ENCODE peak calls at places on chromosomes 16 and 17, in nine cellular contexts. One of them, this sample, is unnamed. For H3K36me3, the result is how much of the 10 kb centered on the place peaks cover.

GRCh38 chr16:81733295-81733694 is 45.8 kb upstream of the PLCG2 start:
- DNase-seq in CD8-positive, alpha-beta memory T cell: no peak
- DNase-seq in lung: no peak
- DNase-seq in esophagus squamous epithelium: no peak
- DNase-seq in sigmoid colon: no peak
- DNase-seq in mucosa of descending colon: no peak
- DNase-seq in thoracic aorta: no peak
- DNase-seq in brain microvascular endothelial cell: no peak
- DNase-seq in body of pancreas: no peak
- DNase-seq in this sample: no peak

GRCh38 chr17:43368740-43369506 is 29.9 kb upstream of the ARL4D start:
- DNase-seq in lung: peak
- DNase-seq in thoracic aorta: peak
- DNase-seq in esophagus squamous epithelium: no peak
- DNase-seq in body of pancreas: peak
- DNase-seq in CD8-positive, alpha-beta memory T cell: peak
- DNase-seq in mucosa of descending colon: peak
- DNase-seq in sigmoid colon: peak
- DNase-seq in brain microvascular endothelial cell: peak
- DNase-seq in this sample: peak

GRCh38 chr17:18176152-18176551 is 7.5 kb upstream of the ALKBH5 start:
- DNase-seq in thoracic aorta: no peak
- DNase-seq in CD8-positive, alpha-beta memory T cell: no peak
- DNase-seq in brain microvascular endothelial cell: no peak
- DNase-seq in mucosa of descending colon: no peak
- DNase-seq in sigmoid colon: no peak
- DNase-seq in lung: no peak
- DNase-seq in body of pancreas: no peak
- DNase-seq in esophagus squamous epithelium: no peak
- DNase-seq in this sample: no peak

GRCh38 chr17:65143899-65144590 is 6.9 kb downstream of the RGS9 start:
- DNase-seq in lung: no peak
- DNase-seq in CD8-positive, alpha-beta memory T cell: no peak
- DNase-seq in esophagus squamous epithelium: no peak
- DNase-seq in mucosa of descending colon: no peak
- DNase-seq in sigmoid colon: no peak
- DNase-seq in body of pancreas: peak
- DNase-seq in thoracic aorta: no peak
- DNase-seq in brain microvascular endothelial cell: no peak
- DNase-seq in this sample: no peak

GRCh38 chr17:45228985-45229517 is 7.4 kb downstream of the FMNL1 start:
- DNase-seq in sigmoid colon: peak
- DNase-seq in CD8-positive, alpha-beta memory T cell: peak
- DNase-seq in thoracic aorta: peak
- DNase-seq in body of pancreas: peak
- DNase-seq in esophagus squamous epithelium: no peak
- DNase-seq in mucosa of descending colon: peak
- DNase-seq in lung: peak
- DNase-seq in brain microvascular endothelial cell: peak
- DNase-seq in this sample: peak

GRCh38 chr16:1614226-1615102 is 2.3 kb downstream of the CRAMP1 start:
- DNase-seq in sigmoid colon: no peak
- DNase-seq in esophagus squamous epithelium: no peak
- DNase-seq in CD8-positive, alpha-beta memory T cell: no peak
- DNase-seq in lung: no peak
- DNase-seq in body of pancreas: peak
- DNase-seq in thoracic aorta: no peak
- DNase-seq in mucosa of descending colon: peak
- DNase-seq in brain microvascular endothelial cell: no peak
- DNase-seq in this sample: no peak

GRCh38 chr17:9360610-9361571 is 214.7 kb downstream of the STX8 start:
- DNase-seq in CD8-positive, alpha-beta memory T cell: no peak
- DNase-seq in esophagus squamous epithelium: no peak
- DNase-seq in brain microvascular endothelial cell: peak
- DNase-seq in thoracic aorta: no peak
- DNase-seq in sigmoid colon: peak
- DNase-seq in lung: peak
- DNase-seq in mucosa of descending colon: no peak
- DNase-seq in body of pancreas: peak
- DNase-seq in this sample: no peak

GRCh38 chr17:80603380-80603779 is 58.7 kb downstream of the RPTOR start:
- DNase-seq in body of pancreas: no peak
- DNase-seq in brain microvascular endothelial cell: no peak
- DNase-seq in sigmoid colon: no peak
- DNase-seq in esophagus squamous epithelium: no peak
- DNase-seq in thoracic aorta: no peak
- DNase-seq in CD8-positive, alpha-beta memory T cell: no peak
- DNase-seq in lung: no peak
- DNase-seq in mucosa of descending colon: no peak
- DNase-seq in this sample: no peak

GRCh38 chr17:49898547-49899490 is 51.0 kb upstream of the TAC4 start:
- DNase-seq in thoracic aorta: no peak
- DNase-seq in lung: no peak
- DNase-seq in CD8-positive, alpha-beta memory T cell: no peak
- DNase-seq in mucosa of descending colon: no peak
- DNase-seq in brain microvascular endothelial cell: no peak
- DNase-seq in body of pancreas: no peak
- DNase-seq in esophagus squamous epithelium: no peak
- DNase-seq in sigmoid colon: no peak
- DNase-seq in this sample: no peak

GRCh38 chr17:66737524-66737923 is 97.4 kb upstream of the CACNG5 start:
- DNase-seq in esophagus squamous epithelium: no peak
- DNase-seq in sigmoid colon: peak
- DNase-seq in brain microvascular endothelial cell: peak
- DNase-seq in body of pancreas: peak
- DNase-seq in CD8-positive, alpha-beta memory T cell: no peak
- DNase-seq in mucosa of descending colon: no peak
- DNase-seq in thoracic aorta: no peak
- DNase-seq in lung: no peak
- DNase-seq in this sample: peak

GRCh38 chr16:25030420-25031131 is 15.4 kb upstream of the ARHGAP17 start:
- DNase-seq in thoracic aorta: no peak
- DNase-seq in esophagus squamous epithelium: no peak
- DNase-seq in sigmoid colon: no peak
- DNase-seq in body of pancreas: no peak
- DNase-seq in brain microvascular endothelial cell: no peak
- DNase-seq in lung: no peak
- DNase-seq in mucosa of descending colon: no peak
- DNase-seq in CD8-positive, alpha-beta memory T cell: peak
- DNase-seq in this sample: no peak

GRCh38 chr16:86929149-86929871 is 351.0 kb downstream of the FOXL1 start:
- DNase-seq in thoracic aorta: peak
- DNase-seq in CD8-positive, alpha-beta memory T cell: no peak
- DNase-seq in sigmoid colon: no peak
- DNase-seq in brain microvascular endothelial cell: peak
- DNase-seq in lung: no peak
- DNase-seq in esophagus squamous epithelium: no peak
- DNase-seq in body of pancreas: no peak
- DNase-seq in mucosa of descending colon: no peak
- DNase-seq in this sample: peak

GRCh38 chr17:9977175-9977574 is 72.1 kb upstream of the RCVRN start:
- DNase-seq in lung: no peak
- DNase-seq in mucosa of descending colon: no peak
- DNase-seq in body of pancreas: no peak
- DNase-seq in brain microvascular endothelial cell: no peak
- DNase-seq in esophagus squamous epithelium: no peak
- DNase-seq in sigmoid colon: no peak
- DNase-seq in thoracic aorta: no peak
- DNase-seq in CD8-positive, alpha-beta memory T cell: no peak
- DNase-seq in this sample: no peak

GRCh38 chr16:80794071-80794470 is 10.3 kb downstream of the CDYL2 start:
- DNase-seq in body of pancreas: no peak
- DNase-seq in CD8-positive, alpha-beta memory T cell: no peak
- DNase-seq in mucosa of descending colon: no peak
- DNase-seq in thoracic aorta: no peak
- DNase-seq in sigmoid colon: no peak
- DNase-seq in esophagus squamous epithelium: no peak
- DNase-seq in lung: no peak
- DNase-seq in brain microvascular endothelial cell: no peak
- DNase-seq in this sample: no peak

DNA sequence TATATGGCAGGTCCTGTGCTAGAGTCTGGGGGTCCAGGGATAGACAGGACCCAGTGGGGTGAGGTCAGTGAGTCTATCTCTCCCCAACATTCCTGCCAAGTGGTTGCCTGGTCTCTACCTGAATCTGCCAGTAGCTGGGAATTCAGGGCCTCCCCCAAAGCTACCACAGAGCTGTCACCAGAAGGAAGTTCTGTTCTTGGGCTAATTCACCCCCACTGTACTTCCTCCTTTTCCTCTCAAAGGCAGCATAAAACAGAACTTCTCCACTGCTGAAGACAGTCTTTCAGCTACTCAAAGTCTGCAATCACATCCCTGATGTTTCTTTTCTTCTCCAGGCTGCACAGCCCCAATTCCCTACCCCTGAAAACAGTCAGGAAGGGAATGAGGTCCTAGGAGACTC is 8.8 kb downstream of the CAMTA2 start:
- DNase-seq in sigmoid colon: no peak
- DNase-seq in body of pancreas: no peak
- DNase-seq in mucosa of descending colon: no peak
- DNase-seq in esophagus squamous epithelium: no peak
- DNase-seq in lung: no peak
- DNase-seq in CD8-positive, alpha-beta memory T cell: no peak
- DNase-seq in thoracic aorta: no peak
- DNase-seq in brain microvascular endothelial cell: no peak
- DNase-seq in this sample: no peak
- H3K36me3 ChIP-seq in sigmoid colon: under half
- H3K36me3 ChIP-seq in body of pancreas: under half
- H3K36me3 ChIP-seq in mucosa of descending colon: under half
- H3K36me3 ChIP-seq in esophagus squamous epithelium: under half
- H3K36me3 ChIP-seq in lung: under half
- H3K36me3 ChIP-seq in CD8-positive, alpha-beta memory T cell: under half
- H3K36me3 ChIP-seq in thoracic aorta: under half
- H3K36me3 ChIP-seq in brain microvascular endothelial cell: half or more
- H3K36me3 ChIP-seq in this sample: half or more

GRCh38 chr17:12994341-12995074 is 23.3 kb downstream of the ELAC2 start:
- DNase-seq in body of pancreas: no peak
- DNase-seq in lung: no peak
- DNase-seq in mucosa of descending colon: no peak
- DNase-seq in brain microvascular endothelial cell: no peak
- DNase-seq in CD8-positive, alpha-beta memory T cell: no peak
- DNase-seq in esophagus squamous epithelium: no peak
- DNase-seq in sigmoid colon: no peak
- DNase-seq in thoracic aorta: no peak
- DNase-seq in this sample: no peak

GRCh38 chr17:12996941-12997340 is 20.9 kb downstream of the ELAC2 start:
- DNase-seq in mucosa of descending colon: no peak
- DNase-seq in thoracic aorta: no peak
- DNase-seq in body of pancreas: no peak
- DNase-seq in esophagus squamous epithelium: no peak
- DNase-seq in brain microvascular endothelial cell: no peak
- DNase-seq in sigmoid colon: no peak
- DNase-seq in CD8-positive, alpha-beta memory T cell: no peak
- DNase-seq in lung: no peak
- DNase-seq in this sample: no peak

GRCh38 chr17:12995896-12996295 is 21.9 kb downstream of the ELAC2 start:
- DNase-seq in mucosa of descending colon: no peak
- DNase-seq in lung: no peak
- DNase-seq in sigmoid colon: no peak
- DNase-seq in esophagus squamous epithelium: no peak
- DNase-seq in CD8-positive, alpha-beta memory T cell: no peak
- DNase-seq in brain microvascular endothelial cell: no peak
- DNase-seq in body of pancreas: no peak
- DNase-seq in thoracic aorta: no peak
- DNase-seq in this sample: no peak

GRCh38 chr17:12995106-12995895 is 22.5 kb downstream of the ELAC2 start:
- DNase-seq in body of pancreas: no peak
- DNase-seq in brain microvascular endothelial cell: no peak
- DNase-seq in esophagus squamous epithelium: no peak
- DNase-seq in mucosa of descending colon: no peak
- DNase-seq in sigmoid colon: peak
- DNase-seq in lung: no peak
- DNase-seq in CD8-positive, alpha-beta memory T cell: no peak
- DNase-seq in thoracic aorta: no peak
- DNase-seq in this sample: no peak

GRCh38 chr17:12996357-12996756 is 21.5 kb downstream of the ELAC2 start:
- DNase-seq in lung: no peak
- DNase-seq in sigmoid colon: peak
- DNase-seq in body of pancreas: no peak
- DNase-seq in mucosa of descending colon: no peak
- DNase-seq in CD8-positive, alpha-beta memory T cell: no peak
- DNase-seq in brain microvascular endothelial cell: no peak
- DNase-seq in esophagus squamous epithelium: no peak
- DNase-seq in thoracic aorta: no peak
- DNase-seq in this sample: no peak
- H3K36me3 ChIP-seq in lung: half or more
- H3K36me3 ChIP-seq in sigmoid colon: half or more
- H3K36me3 ChIP-seq in body of pancreas: half or more
- H3K36me3 ChIP-seq in mucosa of descending colon: under half
- H3K36me3 ChIP-seq in CD8-positive, alpha-beta memory T cell: half or more
- H3K36me3 ChIP-seq in brain microvascular endothelial cell: half or more
- H3K36me3 ChIP-seq in esophagus squamous epithelium: half or more
- H3K36me3 ChIP-seq in thoracic aorta: half or more
- H3K36me3 ChIP-seq in this sample: half or more

DNA sequence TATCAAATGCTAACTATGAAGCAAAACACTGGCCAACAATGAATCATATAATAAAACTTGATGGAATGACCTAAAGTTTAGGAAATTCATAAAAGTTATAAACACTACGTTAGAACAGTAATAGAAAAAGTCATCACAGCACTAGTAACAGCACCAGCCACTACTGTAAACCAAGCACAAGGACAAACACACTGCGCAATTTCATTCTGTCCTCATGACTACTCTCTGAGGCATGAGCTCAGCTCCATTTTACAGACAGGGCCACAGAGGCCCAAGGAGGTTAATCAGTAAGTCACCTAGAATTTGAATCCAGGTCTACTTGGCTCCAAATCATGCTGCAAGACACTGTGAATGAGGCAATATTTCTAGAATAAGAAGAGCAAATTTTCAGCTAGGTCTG is 13.4 kb downstream of the EMC8 start:
- DNase-seq in brain microvascular endothelial cell: no peak
- DNase-seq in thoracic aorta: no peak
- DNase-seq in mucosa of descending colon: no peak
- DNase-seq in CD8-positive, alpha-beta memory T cell: no peak
- DNase-seq in lung: no peak
- DNase-seq in esophagus squamous epithelium: no peak
- DNase-seq in body of pancreas: no peak
- DNase-seq in sigmoid colon: no peak
- DNase-seq in this sample: no peak
- H3K36me3 ChIP-seq in brain microvascular endothelial cell: under half
- H3K36me3 ChIP-seq in thoracic aorta: under half
- H3K36me3 ChIP-seq in mucosa of descending colon: under half
- H3K36me3 ChIP-seq in CD8-positive, alpha-beta memory T cell: under half
- H3K36me3 ChIP-seq in lung: under half
- H3K36me3 ChIP-seq in esophagus squamous epithelium: under half
- H3K36me3 ChIP-seq in body of pancreas: under half
- H3K36me3 ChIP-seq in sigmoid colon: under half
- H3K36me3 ChIP-seq in this sample: under half

DNA sequence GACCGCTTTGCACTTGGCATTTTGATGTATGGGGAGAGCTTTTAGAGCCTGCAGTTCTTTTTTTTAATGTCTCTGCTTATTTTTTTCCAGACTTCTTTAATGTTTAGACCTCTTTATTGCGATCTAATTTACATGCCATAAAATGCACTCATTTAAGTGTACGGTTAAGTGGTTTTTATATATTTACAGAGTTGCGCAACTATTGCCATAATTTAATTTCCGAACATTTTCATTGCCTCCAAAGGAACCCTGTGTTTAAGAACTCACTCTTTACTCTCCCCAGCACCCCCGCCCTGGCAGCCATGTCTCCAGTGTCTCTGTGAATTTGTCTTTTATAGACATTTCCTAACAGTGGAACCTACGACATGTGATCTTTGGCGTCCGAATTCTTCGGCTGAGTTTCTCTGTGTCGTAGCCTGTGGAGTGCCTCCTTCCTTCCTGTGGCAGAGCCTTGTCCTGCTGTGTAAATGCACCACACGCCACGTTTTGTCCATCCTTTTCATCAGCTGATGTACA is 24.0 kb downstream of the ZNF750 start:
- DNase-seq in thoracic aorta: no peak
- DNase-seq in lung: no peak
- DNase-seq in CD8-positive, alpha-beta memory T cell: no peak
- DNase-seq in mucosa of descending colon: peak
- DNase-seq in esophagus squamous epithelium: no peak
- DNase-seq in brain microvascular endothelial cell: no peak
- DNase-seq in body of pancreas: no peak
- DNase-seq in sigmoid colon: no peak
- DNase-seq in this sample: no peak
- H3K36me3 ChIP-seq in thoracic aorta: under half
- H3K36me3 ChIP-seq in lung: under half
- H3K36me3 ChIP-seq in CD8-positive, alpha-beta memory T cell: under half
- H3K36me3 ChIP-seq in mucosa of descending colon: under half
- H3K36me3 ChIP-seq in esophagus squamous epithelium: under half
- H3K36me3 ChIP-seq in brain microvascular endothelial cell: under half
- H3K36me3 ChIP-seq in body of pancreas: under half
- H3K36me3 ChIP-seq in sigmoid colon: under half
- H3K36me3 ChIP-seq in this sample: under half

This sample was measured in right atrium auricular region.